ENCODE peak calls at places on chromosomes 7 and 10, in nine cellular contexts. K is body of pancreas, B is pancreas, F is fibroblast of lung, T is dorsolateral prefrontal cortex, S is gastrocnemius medialis, W is spleen, M is cardiac muscle cell, Z is psoas muscle. E is an unnamed sample.

GRCh38 chr10:60338002-60338564 is 51.6 kb downstream of the ANK3 start:
- DNase-seq in K (no peak), B (no peak), F (no peak), T (no peak), S (no peak), W (no peak), M (no peak), Z (no peak), E (no peak)

GRCh38 chr10:3924344-3924743 is 139.3 kb upstream of the KLF6 start:
- DNase-seq in K (no peak), B (no peak), F (peak), T (no peak), S (no peak), W (no peak), M (peak), Z (no peak), E (no peak)

GRCh38 chr10:78248651-78249464 is 215.2 kb downstream of the RPS24 start:
- DNase-seq in K (peak), B (no peak), F (peak), T (peak), S (no peak), W (no peak), M (peak), Z (peak), E (no peak)

GRCh38 chr7:134446923-134447322 is 12.0 kb downstream of the AKR1B1 start:
- DNase-seq in K (no peak), B (no peak), F (no peak), T (no peak), S (no peak), W (no peak), M (no peak), Z (no peak), E (no peak)

GRCh38 chr7:7699370-7699769 is 19.0 kb downstream of the RPA3 start:
- DNase-seq in K (no peak), B (no peak), F (no peak), T (no peak), S (no peak), W (no peak), M (no peak), Z (no peak), E (no peak)

GRCh38 chr10:91745086-91745831 is 53.0 kb upstream of the TNKS2 start:
- DNase-seq in K (peak), B (peak), F (peak), T (no peak), S (no peak), W (no peak), M (peak), Z (no peak), E (no peak)

GRCh38 chr10:102066421-102067068 is 1.4 kb downstream of the HPS6 start:
- DNase-seq in K (no peak), B (no peak), F (no peak), T (no peak), S (no peak), W (peak), M (no peak), Z (no peak), E (no peak)

GRCh38 chr7:47846117-47846836 is 102.0 kb downstream of the PKD1L1 start:
- DNase-seq in K (no peak), B (no peak), F (peak), T (no peak), S (no peak), W (no peak), M (peak), Z (no peak), E (no peak)

GRCh38 chr10:93475871-93476270 is 6.3 kb downstream of the MYOF start:
- DNase-seq in K (no peak), B (no peak), F (no peak), T (no peak), S (no peak), W (no peak), M (no peak), Z (no peak), E (peak)

GRCh38 chr7:151071032-151071866 is 9.4 kb downstream of the FASTK start:
- DNase-seq in K (no peak), B (no peak), F (no peak), T (no peak), S (no peak), W (no peak), M (no peak), Z (no peak), E (no peak)

GRCh38 chr7:34659676-34660075 is 1.7 kb downstream of the NPSR1 start:
- DNase-seq in K (no peak), B (no peak), F (no peak), T (no peak), S (no peak), W (no peak), M (no peak), Z (no peak), E (no peak)

GRCh38 chr7:134329614-134330316 is 13.0 kb upstream of the SLC35B4 start:
- DNase-seq in K (no peak), B (no peak), F (no peak), T (no peak), S (no peak), W (no peak), M (no peak), Z (no peak), E (no peak)

GRCh38 chr10:120794390-120794789 is 56.8 kb upstream of the WDR11 start:
- DNase-seq in K (no peak), B (no peak), F (no peak), T (no peak), S (no peak), W (no peak), M (no peak), Z (no peak), E (no peak)

GRCh38 chr7:137402535-137403258 is 59.2 kb upstream of the PTN start:
- DNase-seq in K (no peak), B (no peak), F (no peak), T (no peak), S (no peak), W (no peak), M (no peak), Z (no peak), E (no peak)

GRCh38 chr10:1374901-1375804 is 319.0 kb downstream of the WDR37 start:
- DNase-seq in K (no peak), B (no peak), F (no peak), T (no peak), S (no peak), W (no peak), M (no peak), Z (no peak), E (no peak)

GRCh38 chr10:90993340-90993739 is 72.5 kb upstream of the ANKRD1 start:
- DNase-seq in K (no peak), B (no peak), F (peak), T (no peak), S (no peak), W (no peak), M (no peak), Z (no peak), E (no peak)

GRCh38 chr10:86139066-86139657 is 227.4 kb downstream of the GRID1 start:
- DNase-seq in K (peak), B (peak), F (no peak), T (peak), S (no peak), W (no peak), M (peak), Z (no peak), E (no peak)

GRCh38 chr7:137882806-137883205 is 36.0 kb upstream of the DGKI start:
- DNase-seq in K (no peak), B (no peak), F (no peak), T (no peak), S (no peak), W (no peak), M (no peak), Z (no peak), E (no peak)

GRCh38 chr7:130090745-130091532 is 20.6 kb downstream of the KLHDC10 start:
- DNase-seq in K (no peak), B (no peak), F (no peak), T (no peak), S (no peak), W (no peak), M (no peak), Z (no peak), E (no peak)

GRCh38 chr10:99983280-99983988 is 26.3 kb downstream of the DNMBP start:
- DNase-seq in K (no peak), B (no peak), F (peak), T (no peak), S (peak), W (no peak), M (peak), Z (peak), E (no peak)

GRCh38 chr10:113381906-113382562 is 170.8 kb upstream of the HABP2 start:
- DNase-seq in K (no peak), B (no peak), F (peak), T (no peak), S (no peak), W (no peak), M (peak), Z (no peak), E (no peak)

GRCh38 chr10:69160809-69161225 is 19.2 kb upstream of the SUPV3L1 start:
- DNase-seq in K (no peak), B (no peak), F (no peak), T (no peak), S (no peak), W (no peak), M (no peak), Z (no peak), E (no peak)

GRCh38 chr7:20350518-20350951 is 19.8 kb downstream of the ITGB8 start:
- DNase-seq in K (no peak), B (no peak), F (no peak), T (peak), S (no peak), W (no peak), M (peak), Z (no peak), E (no peak)

GRCh38 chr10:30384791-30385201 is 35.7 kb upstream of the MTPAP start:
- DNase-seq in K (peak), B (no peak), F (peak), T (no peak), S (no peak), W (no peak), M (peak), Z (no peak), E (no peak)

GRCh38 chr7:44664756-44665461 is 58.5 kb downstream of the OGDH start:
- DNase-seq in K (no peak), B (no peak), F (no peak), T (no peak), S (no peak), W (no peak), M (no peak), Z (no peak), E (no peak)

GRCh38 chr10:4101918-4102654 is 317.1 kb upstream of the KLF6 start:
- DNase-seq in K (no peak), B (no peak), F (no peak), T (no peak), S (no peak), W (no peak), M (no peak), Z (no peak), E (no peak)

GRCh38 chr7:112982441-112983063 is 104.1 kb downstream of the GPR85 start:
- DNase-seq in K (no peak), B (no peak), F (no peak), T (no peak), S (no peak), W (no peak), M (no peak), Z (no peak), E (no peak)

GRCh38 chr10:29691564-29692064 is 56.8 kb upstream of the SVIL start:
- DNase-seq in K (no peak), B (no peak), F (no peak), T (no peak), S (no peak), W (no peak), M (peak), Z (no peak), E (no peak)

GRCh38 chr7:142405122-142405765 is 147.4 kb upstream of the PRSS58 start:
- DNase-seq in K (no peak), B (no peak), F (no peak), T (no peak), S (no peak), W (no peak), M (peak), Z (no peak), E (no peak)

GRCh38 chr7:48337012-48337621 is 165.9 kb downstream of the ABCA13 start:
- DNase-seq in K (peak), B (no peak), F (peak), T (no peak), S (no peak), W (no peak), M (peak), Z (no peak), E (no peak)

GRCh38 chr7:54632696-54633095 is 90.5 kb downstream of the VSTM2A start:
- DNase-seq in K (no peak), B (no peak), F (no peak), T (no peak), S (no peak), W (no peak), M (no peak), Z (no peak), E (no peak)

GRCh38 chr7:130281227-130281626 is 11.7 kb upstream of the CPA4 start:
- DNase-seq in K (peak), B (peak), F (peak), T (no peak), S (no peak), W (no peak), M (peak), Z (no peak), E (no peak)

GRCh38 chr10:30160431-30160982 is 101.1 kb upstream of the JCAD start:
- DNase-seq in K (no peak), B (no peak), F (no peak), T (no peak), S (no peak), W (no peak), M (peak), Z (no peak), E (no peak)

GRCh38 chr10:132206806-132207535 is 20.2 kb downstream of the DPYSL4 start:
- DNase-seq in K (no peak), B (no peak), F (no peak), T (no peak), S (no peak), W (peak), M (no peak), Z (no peak), E (no peak)

GRCh38 chr10:104273291-104273690 is 4.3 kb downstream of the GSTO2 start:
- DNase-seq in K (no peak), B (no peak), F (no peak), T (no peak), S (no peak), W (no peak), M (no peak), Z (no peak), E (no peak)

GRCh38 chr7:41809487-41810257 is 106.8 kb upstream of the INHBA start:
- DNase-seq in K (no peak), B (no peak), F (peak), T (no peak), S (no peak), W (no peak), M (peak), Z (no peak), E (no peak)

GRCh38 chr7:67021260-67021659 is 24.6 kb downstream of the TYW1 start:
- DNase-seq in K (no peak), B (no peak), F (no peak), T (no peak), S (no peak), W (no peak), M (no peak), Z (no peak), E (no peak)

GRCh38 chr7:67018940-67019339 is 22.3 kb downstream of the TYW1 start:
- DNase-seq in K (no peak), B (no peak), F (no peak), T (no peak), S (no peak), W (no peak), M (no peak), Z (no peak), E (no peak)

GRCh38 chr7:67022501-67022900 is 25.9 kb downstream of the TYW1 start:
- DNase-seq in K (no peak), B (no peak), F (no peak), T (no peak), S (no peak), W (no peak), M (no peak), Z (no peak), E (no peak)

GRCh38 chr7:67019562-67020390 is 23.1 kb downstream of the TYW1 start:
- DNase-seq in K (no peak), B (no peak), F (no peak), T (no peak), S (no peak), W (no peak), M (no peak), Z (no peak), E (no peak)
- H3K27ac ChIP-seq in K (no peak), B (no peak), F (no peak), T (no peak), S (no peak), W (no peak), M (no peak), Z (no peak), E (no peak)

GRCh38 chr7:30254248-30254647 is 30.1 kb upstream of the ZNRF2 start:
- DNase-seq in K (no peak), B (no peak), F (no peak), T (no peak), S (no peak), W (no peak), M (no peak), Z (no peak), E (no peak)
- H3K27ac ChIP-seq in K (peak), B (peak), F (no peak), T (no peak), S (no peak), W (no peak), M (no peak), Z (no peak), E (no peak)

GRCh38 chr7:43458746-43459337 is 124.1 kb upstream of the STK17A start:
- DNase-seq in K (no peak), B (no peak), F (no peak), T (no peak), S (no peak), W (no peak), M (no peak), Z (no peak), E (no peak)

GRCh38 chr7:43458330-43458729 is 124.6 kb upstream of the STK17A start:
- DNase-seq in K (no peak), B (no peak), F (no peak), T (no peak), S (no peak), W (no peak), M (no peak), Z (no peak), E (no peak)

GRCh38 chr7:43461349-43462024 is 121.4 kb upstream of the STK17A start:
- DNase-seq in K (no peak), B (no peak), F (no peak), T (no peak), S (peak), W (no peak), M (no peak), Z (no peak), E (no peak)

GRCh38 chr7:43462836-43463235 is 120.1 kb upstream of the STK17A start:
- DNase-seq in K (no peak), B (no peak), F (no peak), T (no peak), S (no peak), W (no peak), M (peak), Z (no peak), E (no peak)

GRCh38 chr7:43460733-43461348 is 122.1 kb upstream of the STK17A start:
- DNase-seq in K (no peak), B (no peak), F (no peak), T (no peak), S (no peak), W (no peak), M (no peak), Z (no peak), E (no peak)
- H3K27ac ChIP-seq in K (no peak), B (no peak), F (no peak), T (no peak), S (peak), W (no peak), M (no peak), Z (peak), E (no peak)

DNA sequence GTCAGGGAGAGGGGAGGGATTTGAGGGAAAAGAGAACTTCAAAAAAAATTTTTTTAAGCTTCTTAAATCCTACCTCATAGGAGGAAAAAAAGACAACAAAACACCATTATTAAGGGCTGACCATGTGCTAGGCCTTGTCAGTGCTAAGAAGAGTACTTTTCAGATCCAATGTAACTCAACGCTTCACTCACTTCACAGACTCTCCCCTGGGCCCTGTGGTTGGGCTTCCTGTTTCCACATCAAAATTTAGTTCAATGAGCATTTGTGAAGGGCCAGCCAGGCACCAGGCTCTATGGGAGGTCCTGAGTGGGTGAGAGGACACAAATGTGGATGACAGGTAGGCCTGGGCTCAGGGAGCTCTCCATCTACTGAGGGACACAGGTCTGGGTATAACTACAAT is 249.8 kb downstream of the PTEN start:
- DNase-seq in K (no peak), B (no peak), F (no peak), T (no peak), S (peak), W (peak), M (peak), Z (no peak), E (no peak)
- H3K27ac ChIP-seq in K (no peak), B (no peak), F (no peak), T (no peak), S (peak), W (peak), M (no peak), Z (no peak), E (no peak)

DNA sequence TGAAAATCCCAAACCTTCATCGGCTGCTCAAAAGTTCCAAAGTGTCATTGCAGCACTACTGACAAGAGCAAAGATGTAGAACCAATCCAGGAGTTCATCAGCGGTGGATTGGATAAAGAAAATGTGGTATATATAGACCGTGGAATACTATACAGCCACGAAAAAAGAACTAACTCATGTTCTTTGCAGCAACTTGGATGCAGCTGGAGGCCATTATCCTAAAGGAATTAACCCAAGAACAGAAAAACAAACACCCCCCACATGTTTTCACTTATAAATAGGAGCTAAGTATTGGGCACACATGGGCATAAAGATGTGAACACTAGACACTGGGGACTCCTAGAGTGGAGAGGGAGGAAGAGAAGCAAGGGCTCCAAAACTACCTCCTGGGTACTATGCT is 31.6 kb downstream of the PHYH start:
- DNase-seq in K (no peak), B (no peak), F (no peak), T (no peak), S (no peak), W (no peak), M (no peak), Z (no peak), E (no peak)
- H3K27ac ChIP-seq in K (no peak), B (no peak), F (no peak), T (no peak), S (no peak), W (no peak), M (no peak), Z (no peak), E (no peak)

GRCh38 chr7:36514289-36515243 is 124.9 kb downstream of the ANLN start:
- DNase-seq in K (no peak), B (no peak), F (no peak), T (peak), S (no peak), W (no peak), M (no peak), Z (no peak), E (no peak)
- H3K27ac ChIP-seq in K (no peak), B (no peak), F (no peak), T (peak), S (no peak), W (no peak), M (no peak), Z (no peak), E (no peak)

DNA sequence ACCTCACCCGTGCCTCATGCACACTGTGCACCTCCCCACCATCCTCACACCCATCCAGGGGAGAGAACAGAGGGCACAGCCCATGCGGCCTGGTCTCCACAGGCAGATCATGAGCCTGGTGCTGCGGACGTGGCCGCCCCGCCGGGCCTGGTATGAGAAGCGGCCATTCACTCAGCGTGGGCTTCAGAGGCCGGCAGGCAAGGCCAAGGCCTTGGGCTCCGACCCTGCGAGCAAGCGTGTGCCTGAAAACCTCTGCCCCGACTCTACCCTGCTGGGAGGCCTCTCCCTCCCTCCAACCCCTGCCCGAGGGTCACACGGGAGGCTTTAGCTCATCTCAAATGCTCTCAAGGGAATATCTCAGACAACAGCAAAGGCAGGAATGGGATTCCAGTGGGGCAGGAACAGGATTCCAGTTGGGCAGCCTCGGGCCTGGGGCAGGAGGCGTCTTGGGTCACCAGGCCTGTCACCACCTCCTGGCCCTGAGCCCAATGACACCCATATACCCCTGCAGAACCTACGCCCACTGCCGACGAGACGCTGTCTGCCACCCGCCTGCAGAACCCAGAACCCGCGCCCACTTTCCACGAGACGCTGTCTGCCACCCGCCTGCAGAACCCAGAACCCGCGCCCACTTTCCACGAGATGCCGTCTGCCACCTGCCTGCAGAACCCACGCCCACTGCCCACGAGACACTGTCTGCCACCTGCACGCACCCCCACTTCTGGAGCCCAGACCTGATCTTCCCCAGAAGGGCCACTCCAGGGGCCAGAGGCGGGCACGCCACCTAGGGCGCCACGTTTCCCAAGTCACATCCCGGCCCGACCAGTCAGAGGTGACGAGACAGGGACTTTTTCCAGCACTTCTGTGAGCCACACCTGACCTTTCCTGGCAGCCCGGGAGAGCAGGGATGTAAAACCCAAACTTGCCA is 38.9 kb downstream of the ADAP1 start:
- DNase-seq in K (no peak), B (no peak), F (no peak), T (no peak), S (no peak), W (peak), M (no peak), Z (peak), E (no peak)
- H3K27ac ChIP-seq in K (no peak), B (no peak), F (no peak), T (peak), S (no peak), W (no peak), M (no peak), Z (no peak), E (no peak)